ENCODE peak calls at places on chromosomes 1 and 21, in ten cellular contexts. T, B, Y, J, G, Z, W, L, M and V are unnamed samples.
A peak's percentile ranks its signal among the peaks of the same experiment; 100 is the strongest.

GRCh38 chr1:152111515-152111968 is 3.7 kb downstream of the TCHH start:
- DNase-seq in T (peak; percentile 51), B (peak; percentile 71), Y (peak; percentile 46), J (peak; percentile 61), G (no peak), Z (no peak), W (peak; percentile 32), L (peak; percentile 12), M (no peak), V (no peak)

GRCh38 chr1:161092621-161093028 is 3.3 kb upstream of the NECTIN4 start:
- DNase-seq in T (no peak), B (peak; percentile 47), Y (no peak), J (no peak), G (peak; percentile 91), Z (no peak), W (no peak), L (no peak), M (no peak), V (no peak)

GRCh38 chr1:86085741-86086411 is 70.7 kb downstream of the COL24A1 start:
- DNase-seq in T (no peak), B (no peak), Y (no peak), J (no peak), G (no peak), Z (no peak), W (no peak), L (no peak), M (no peak), V (no peak)

GRCh38 chr1:39391741-39392679 is 99.4 kb upstream of the BMP8A start:
- DNase-seq in T (no peak), B (peak; percentile 75), Y (peak; percentile 31), J (no peak), G (peak; percentile 89), Z (no peak), W (no peak), L (no peak), M (no peak), V (no peak)

GRCh38 chr1:232704694-232705680 is 75.1 kb upstream of the SIPA1L2 start:
- DNase-seq in T (no peak), B (peak; percentile 69), Y (no peak), J (peak; percentile 40), G (peak; percentile 64), Z (no peak), W (no peak), L (peak; percentile 31), M (peak; percentile 33), V (no peak)

GRCh38 chr1:21294266-21295058 is 4.2 kb upstream of the ECE1 start:
- DNase-seq in T (no peak), B (no peak), Y (no peak), J (no peak), G (no peak), Z (peak; percentile 93), W (peak; percentile 78), L (no peak), M (no peak), V (peak; percentile 79)

GRCh38 chr21:46477765-46478164 is 19.1 kb downstream of the DIP2A start:
- DNase-seq in T (no peak), B (no peak), Y (no peak), J (no peak), G (peak; percentile 34), Z (no peak), W (no peak), L (no peak), M (no peak), V (no peak)

GRCh38 chr1:6419397-6419802 is 319 bp downstream of the HES2 start:
- DNase-seq in T (peak; percentile 70), B (peak; percentile 35), Y (no peak), J (no peak), G (peak; percentile 82), Z (no peak), W (no peak), L (no peak), M (no peak), V (no peak)

GRCh38 chr1:115411388-115412063 is 73.5 kb upstream of the NGF start:
- DNase-seq in T (no peak), B (peak; percentile 63), Y (no peak), J (no peak), G (no peak), Z (no peak), W (no peak), L (no peak), M (no peak), V (no peak)

GRCh38 chr1:181949500-181949899 is 112.0 kb downstream of the ZNF648 start:
- DNase-seq in T (no peak), B (no peak), Y (no peak), J (no peak), G (no peak), Z (no peak), W (no peak), L (no peak), M (no peak), V (no peak)

GRCh38 chr1:118688891-118689290 is 299.3 kb downstream of the TBX15 start:
- DNase-seq in T (no peak), B (no peak), Y (no peak), J (no peak), G (no peak), Z (no peak), W (no peak), L (no peak), M (no peak), V (no peak)

GRCh38 chr1:111267801-111268508 is 22.7 kb upstream of the CHIA start:
- DNase-seq in T (no peak), B (no peak), Y (no peak), J (no peak), G (peak; percentile 22), Z (no peak), W (no peak), L (no peak), M (no peak), V (no peak)

GRCh38 chr1:94143809-94144176 is 22.8 kb upstream of the ABCA4 start:
- DNase-seq in T (no peak), B (no peak), Y (no peak), J (no peak), G (no peak), Z (no peak), W (no peak), L (peak; percentile 39), M (no peak), V (no peak)

GRCh38 chr1:58660105-58660504 is 39.8 kb downstream of the MYSM1 start:
- DNase-seq in T (no peak), B (no peak), Y (no peak), J (no peak), G (no peak), Z (no peak), W (no peak), L (no peak), M (no peak), V (no peak)

GRCh38 chr1:229230893-229231753 is 39.8 kb upstream of the RAB4A start:
- DNase-seq in T (peak; percentile 50), B (peak; percentile 89), Y (no peak), J (no peak), G (no peak), Z (no peak), W (no peak), L (no peak), M (no peak), V (no peak)

GRCh38 chr1:170790651-170791071 is 126.7 kb downstream of the PRRX1 start:
- DNase-seq in T (no peak), B (no peak), Y (no peak), J (no peak), G (peak; percentile 45), Z (no peak), W (no peak), L (no peak), M (no peak), V (no peak)

GRCh38 chr1:20184997-20185833 is 681 bp upstream of the UBXN10 start:
- DNase-seq in T (no peak), B (no peak), Y (no peak), J (peak; percentile 79), G (no peak), Z (no peak), W (peak; percentile 52), L (no peak), M (no peak), V (peak; percentile 35)

GRCh38 chr1:41730806-41731205 is 187.9 kb downstream of the HIVEP3 start:
- DNase-seq in T (no peak), B (no peak), Y (no peak), J (no peak), G (peak; percentile 18), Z (no peak), W (no peak), L (no peak), M (no peak), V (no peak)

GRCh38 chr1:245404527-245404926 is 249.7 kb downstream of the KIF26B start:
- DNase-seq in T (no peak), B (no peak), Y (no peak), J (no peak), G (no peak), Z (no peak), W (no peak), L (no peak), M (no peak), V (no peak)

GRCh38 chr1:56578963-56579875 is at the start of gene PLPP3:
- DNase-seq in T (peak; percentile 78), B (peak; percentile 93), Y (peak; percentile 85), J (peak; percentile 87), G (peak; percentile 98), Z (peak; percentile 17), W (no peak), L (peak; percentile 7), M (peak; percentile 83), V (no peak)

GRCh38 chr1:31377361-31377863 is 4.5 kb upstream of the FABP3 start:
- DNase-seq in T (no peak), B (no peak), Y (no peak), J (no peak), G (no peak), Z (no peak), W (no peak), L (no peak), M (no peak), V (no peak)

GRCh38 chr1:200625381-200625824 is 4.9 kb upstream of the KIF14 start:
- DNase-seq in T (no peak), B (no peak), Y (no peak), J (no peak), G (peak; percentile 52), Z (no peak), W (no peak), L (no peak), M (no peak), V (no peak)

GRCh38 chr21:31182231-31183129 is 144.2 kb upstream of the KRTAP19-8 start:
- DNase-seq in T (no peak), B (no peak), Y (no peak), J (no peak), G (no peak), Z (no peak), W (peak; percentile 59), L (no peak), M (no peak), V (peak; percentile 27)

GRCh38 chr1:208536176-208536575 is 292.0 kb upstream of the PLXNA2 start:
- DNase-seq in T (no peak), B (no peak), Y (no peak), J (no peak), G (no peak), Z (no peak), W (no peak), L (no peak), M (no peak), V (no peak)

GRCh38 chr1:37480581-37481288 is 6.4 kb downstream of the ZC3H12A start:
- DNase-seq in T (no peak), B (no peak), Y (no peak), J (no peak), G (peak; percentile 66), Z (no peak), W (no peak), L (no peak), M (no peak), V (no peak)

GRCh38 chr1:95475686-95476457 is 241.9 kb downstream of the RWDD3 start:
- DNase-seq in T (no peak), B (no peak), Y (no peak), J (no peak), G (no peak), Z (no peak), W (no peak), L (no peak), M (no peak), V (no peak)

GRCh38 chr1:173489149-173489600 is 12.0 kb downstream of the PRDX6 start:
- DNase-seq in T (no peak), B (no peak), Y (no peak), J (peak; percentile 10), G (no peak), Z (peak; percentile 30), W (no peak), L (no peak), M (no peak), V (no peak)

GRCh38 chr1:167522246-167522645 is 3.9 kb upstream of the CD247 start:
- DNase-seq in T (no peak), B (no peak), Y (no peak), J (no peak), G (no peak), Z (no peak), W (no peak), L (no peak), M (no peak), V (no peak)